ENCODE peak calls at places on chromosomes 1 and 21, in six cellular contexts. Z is neuronal stem cell, N is IMR-90, K is H1, S is mesenchymal stem cell, P is trophoblast cell. U is an unnamed sample. For H3K9me3, the result is how much of the 10 kb centered on the place peaks cover.

GRCh38 chr1:223848536-223848935 is 2.8 kb upstream of the TP53BP2 start:
- DNase-seq in P (no peak), K (no peak), S (no peak), Z (no peak), N (no peak), U (no peak)

GRCh38 chr1:24904731-24905354 is 25.2 kb downstream of the RUNX3 start:
- DNase-seq in S (no peak), N (no peak), P (no peak), K (peak), Z (no peak), U (peak)

GRCh38 chr1:110229348-110230001 is 19.4 kb downstream of the KCNC4 start:
- DNase-seq in K (no peak), S (no peak), P (no peak), Z (no peak), N (no peak), U (peak)

GRCh38 chr1:146049436-146049835 is 27.9 kb upstream of the HJV start:
- DNase-seq in Z (no peak), K (no peak), N (no peak), S (no peak), P (no peak), U (peak)

GRCh38 chr1:213728593-213729536 is 258.9 kb upstream of the PROX1 start:
- DNase-seq in P (no peak), N (no peak), S (no peak), Z (no peak), K (no peak), U (no peak)

GRCh38 chr1:2231667-2232254 is 3.6 kb downstream of the SKI start:
- DNase-seq in N (peak), P (peak), Z (no peak), K (peak), S (peak), U (peak)

GRCh38 chr1:220786057-220786336 is 716 bp upstream of the MTARC1 start:
- DNase-seq in S (no peak), K (no peak), N (no peak), Z (no peak), P (no peak), U (no peak)

GRCh38 chr1:39453603-39454002 is 37.8 kb upstream of the BMP8A start:
- DNase-seq in P (no peak), K (no peak), Z (no peak), N (peak), S (peak), U (no peak)

GRCh38 chr1:31398246-31398645 is 14.8 kb upstream of the SERINC2 start:
- DNase-seq in K (no peak), N (no peak), P (no peak), S (no peak), Z (no peak), U (no peak)

GRCh38 chr1:111729271-111729921 is 9.8 kb downstream of the INKA2 start:
- DNase-seq in N (no peak), Z (no peak), S (no peak), P (no peak), K (peak), U (no peak)

GRCh38 chr1:208528577-208529240 is 284.5 kb upstream of the PLXNA2 start:
- DNase-seq in S (no peak), P (no peak), Z (no peak), K (peak), N (no peak), U (no peak)

GRCh38 chr1:14415396-14415795 is 183.1 kb upstream of the KAZN start:
- DNase-seq in Z (no peak), N (no peak), P (no peak), K (peak), S (no peak), U (peak)

GRCh38 chr1:226569879-226570547 is 21.4 kb downstream of the STUM start:
- DNase-seq in Z (peak), S (peak), K (peak), N (no peak), P (no peak), U (peak)

GRCh38 chr1:198157241-198157846 is 546 bp downstream of the NEK7 start:
- DNase-seq in N (peak), Z (peak), P (peak), K (peak), S (peak), U (peak)
- H3K4ac ChIP-seq in N (peak), Z (no peak), P (peak), K (no peak), S (peak), U (no peak)

GRCh38 chr1:172608098-172608601 is 50.8 kb upstream of the FASLG start:
- DNase-seq in S (no peak), Z (no peak), N (no peak), P (no peak), K (no peak), U (no peak)

GRCh38 chr1:172607145-172607544 is 51.8 kb upstream of the FASLG start:
- DNase-seq in P (no peak), Z (no peak), N (no peak), K (no peak), S (no peak), U (no peak)

GRCh38 chr1:172602706-172603105 is 56.2 kb upstream of the FASLG start:
- DNase-seq in Z (no peak), K (no peak), S (no peak), N (no peak), P (no peak), U (no peak)

GRCh38 chr1:172603816-172604215 is 55.1 kb upstream of the FASLG start:
- DNase-seq in N (no peak), Z (no peak), P (no peak), S (no peak), K (no peak), U (no peak)

GRCh38 chr1:172605641-172606040 is 53.3 kb upstream of the FASLG start:
- DNase-seq in N (no peak), S (no peak), P (no peak), K (no peak), Z (no peak), U (no peak)
- H3K9me3 ChIP-seq in N (under half), S (under half), P (under half), K (under half), Z (under half), U (under half)

GRCh38 chr1:4975856-4976255 is 321.4 kb downstream of the AJAP1 start:
- DNase-seq in K (no peak), S (no peak), N (no peak), P (no peak), Z (no peak), U (no peak)

GRCh38 chr1:4976859-4977440 is 322.5 kb downstream of the AJAP1 start:
- DNase-seq in Z (no peak), S (no peak), K (no peak), N (no peak), P (no peak), U (no peak)

GRCh38 chr1:4973341-4973740 is 318.9 kb downstream of the AJAP1 start:
- DNase-seq in K (no peak), S (no peak), N (no peak), P (no peak), Z (no peak), U (no peak)

GRCh38 chr1:4972761-4973320 is 318.4 kb downstream of the AJAP1 start:
- DNase-seq in K (no peak), P (no peak), N (no peak), Z (no peak), S (no peak), U (no peak)

DNA sequence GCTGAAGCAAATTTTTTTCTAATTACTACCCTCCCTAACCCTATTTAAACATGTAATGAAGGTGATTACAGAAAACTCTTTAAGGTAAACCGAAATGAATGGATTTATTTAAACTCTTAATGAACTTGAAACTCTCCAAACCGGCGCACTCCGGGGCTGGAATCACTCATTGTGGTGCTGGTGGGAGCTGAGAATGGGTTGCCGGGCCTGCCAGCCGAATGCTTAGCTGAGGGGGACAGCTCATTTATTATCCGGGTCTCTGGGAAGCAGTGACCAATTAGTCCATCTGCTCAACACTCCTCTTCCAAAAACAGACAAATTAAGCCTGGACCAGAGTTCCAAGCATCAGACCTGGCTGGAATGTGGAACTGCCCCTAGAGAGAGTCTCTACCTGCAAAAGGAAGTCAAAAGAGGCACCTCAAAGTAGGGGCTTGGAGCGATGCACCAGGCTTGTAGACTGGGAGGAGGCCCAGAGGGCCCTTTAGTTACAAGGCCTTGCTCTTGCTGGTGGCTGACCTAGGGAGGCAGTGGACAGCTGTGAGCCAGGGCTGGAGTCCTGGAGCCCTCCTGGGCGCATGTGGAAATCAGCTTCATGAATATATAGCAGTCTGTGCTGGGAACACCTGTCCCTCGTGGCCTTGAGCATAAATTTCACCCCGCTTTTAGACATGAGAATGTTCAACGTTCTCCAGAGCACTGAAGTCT is 320.7 kb downstream of the AJAP1 start:
- DNase-seq in S (no peak), N (no peak), K (no peak), P (no peak), Z (no peak), U (no peak)
- H3K4ac ChIP-seq in S (no peak), N (no peak), K (no peak), P (no peak), Z (no peak), U (no peak)

DNA sequence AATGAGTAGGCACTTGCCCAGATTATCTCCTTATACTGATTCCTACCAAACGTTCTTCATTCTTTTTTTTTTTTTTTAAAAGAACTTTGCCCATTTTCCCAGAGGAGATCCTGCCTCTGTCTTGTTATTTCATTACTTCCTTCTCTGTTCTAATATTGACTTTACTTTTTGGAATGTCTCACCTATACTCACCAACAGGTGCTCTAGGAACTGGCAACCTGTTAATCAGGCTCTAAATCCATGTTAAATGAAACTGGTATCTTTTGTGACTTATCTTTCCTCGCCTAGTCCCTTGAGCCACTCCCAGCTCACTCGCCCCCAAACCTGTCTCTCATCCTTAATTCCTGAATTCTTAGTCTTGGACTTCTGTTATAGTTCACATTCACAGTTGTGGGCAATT is 1.2 kb upstream of the CRCT1 start:
- DNase-seq in P (no peak), N (no peak), K (no peak), S (no peak), Z (no peak), U (no peak)
- H3K9me3 ChIP-seq in P (under half), N (under half), K (half or more), S (under half), Z (under half), U (half or more)

DNA sequence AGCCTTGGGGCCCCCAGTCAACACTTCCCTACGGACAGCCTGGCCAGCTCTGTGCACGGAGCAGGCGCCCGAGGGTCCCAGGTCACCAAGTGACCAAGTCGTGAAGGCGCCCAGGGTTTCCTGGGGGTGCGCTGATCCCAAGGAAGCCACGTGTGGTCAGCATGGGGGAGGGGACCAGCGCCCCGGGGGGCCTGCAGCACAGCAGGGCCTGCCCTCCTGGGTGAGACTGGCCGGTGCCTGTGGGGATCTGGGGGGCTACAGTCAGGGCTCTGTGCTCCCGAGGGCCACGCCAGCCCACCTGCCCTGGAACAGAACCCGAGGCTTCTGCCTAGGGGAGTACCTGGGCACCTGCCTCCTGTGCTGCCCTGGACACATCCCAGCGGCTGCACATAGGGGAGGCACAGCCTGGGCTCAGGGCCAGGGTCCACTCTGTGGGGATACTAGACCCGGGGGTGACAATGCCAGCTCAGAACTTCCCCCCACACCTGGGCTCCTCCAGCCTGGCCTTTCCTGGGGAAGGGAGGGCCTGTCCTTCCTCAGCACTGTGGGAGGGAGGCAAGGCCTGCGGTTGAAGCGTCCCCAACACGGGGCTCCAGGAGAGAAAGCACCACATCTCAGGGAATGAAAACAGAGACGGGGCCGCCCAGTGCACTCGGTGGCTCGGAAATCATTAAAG is 6.2 kb upstream of the POFUT2 start:
- DNase-seq in P (no peak), N (no peak), K (peak), S (no peak), Z (no peak), U (no peak)
- H3K4ac ChIP-seq in P (peak), N (peak), K (no peak), S (peak), Z (no peak), U (no peak)

GRCh38 chr21:37106998-37107397 is 33.9 kb downstream of the TTC3 start:
- DNase-seq in Z (no peak), S (no peak), P (no peak), K (no peak), N (no peak), U (no peak)
- H3K9me3 ChIP-seq in Z (under half), S (under half), P (under half), K (under half), N (under half), U (under half)